ENCODE peak calls at places on chromosomes 16 and 17, in five cellular contexts. M is GM12878, Z is K562, O is HepG2, V is H1. R is an unnamed sample.

GRCh38 chr17:15957206-15957605 is 12.3 kb downstream of the ADORA2B start:
- DNase-seq in M (no peak), Z (peak), V (no peak), O (no peak), R (no peak)

GRCh38 chr17:15649861-15650391 is 30.4 kb upstream of the FBXW10B start:
- DNase-seq in O (no peak), Z (no peak), M (no peak), V (no peak), R (no peak)

GRCh38 chr17:67624886-67625656 is 92.7 kb upstream of the NOL11 start:
- DNase-seq in V (no peak), O (no peak), Z (no peak), M (no peak), R (no peak)

GRCh38 chr17:75683467-75684041 is 16.4 kb downstream of the SAP30BP start:
- DNase-seq in V (no peak), O (peak), M (no peak), Z (peak), R (no peak)

GRCh38 chr16:79758615-79759346 is 158.2 kb upstream of the MAF start:
- DNase-seq in M (no peak), Z (no peak), V (no peak), O (peak), R (no peak)

GRCh38 chr17:17395246-17395802 is 81.5 kb upstream of the MED9 start:
- DNase-seq in Z (no peak), M (no peak), V (no peak), O (no peak), R (no peak)

GRCh38 chr16:85027968-85028637 is 508 bp downstream of the KIAA0513 start:
- DNase-seq in Z (no peak), M (no peak), O (no peak), V (no peak), R (no peak)

GRCh38 chr16:22188267-22188594 is 17.8 kb upstream of the EEF2K start:
- DNase-seq in M (no peak), Z (no peak), O (no peak), V (no peak), R (no peak)

GRCh38 chr17:42744283-42744805 is 496 bp downstream of the EZH1 start:
- DNase-seq in M (peak), V (no peak), Z (no peak), O (peak), R (no peak)
- TF ChIP-seq ATF2 in M (no peak), V (no peak), Z (no peak), O (peak), R (no peak)

GRCh38 chr17:50198026-50198669 is 3.3 kb downstream of the COL1A1 start:
- DNase-seq in V (no peak), M (no peak), O (peak), Z (peak), R (peak)

GRCh38 chr17:50196036-50196435 is 5.4 kb downstream of the COL1A1 start:
- DNase-seq in V (no peak), M (no peak), Z (no peak), O (no peak), R (no peak)

GRCh38 chr17:50194441-50195195 is 6.8 kb downstream of the COL1A1 start:
- DNase-seq in O (no peak), V (no peak), M (no peak), Z (no peak), R (no peak)

GRCh38 chr17:50195196-50195865 is 6.1 kb downstream of the COL1A1 start:
- DNase-seq in Z (no peak), V (no peak), M (no peak), O (no peak), R (no peak)

DNA sequence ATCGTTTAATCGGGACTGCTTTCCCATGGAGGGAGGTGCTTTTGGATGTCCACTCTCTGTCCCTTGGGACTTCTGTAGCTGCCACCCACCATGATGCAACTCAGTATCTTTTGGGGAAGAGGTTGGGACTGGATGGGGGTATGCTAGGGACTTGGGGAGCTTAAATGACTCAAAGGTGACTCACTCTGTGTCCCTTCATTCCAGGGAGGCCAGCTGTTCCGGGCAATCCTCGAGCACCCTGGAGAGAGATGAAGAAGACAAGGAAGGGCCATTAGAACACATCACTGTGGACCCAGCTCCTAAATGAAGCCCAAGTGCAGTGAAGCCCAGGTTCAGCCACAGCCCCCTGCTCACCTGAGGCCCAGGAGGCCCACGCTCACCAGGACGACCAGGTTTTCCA is 4.6 kb downstream of the COL1A1 start:
- DNase-seq in V (no peak), O (no peak), M (no peak), Z (no peak), R (no peak)
- TF ChIP-seq MAX in V (no peak), O (no peak), M (no peak), Z (no peak), R (no peak)

GRCh38 chr17:80705988-80706387 is 161.3 kb downstream of the RPTOR start:
- DNase-seq in V (no peak), O (no peak), Z (no peak), M (no peak), R (no peak)

GRCh38 chr17:80709090-80709695 is 164.6 kb downstream of the RPTOR start:
- DNase-seq in O (no peak), V (no peak), M (no peak), Z (no peak), R (no peak)

GRCh38 chr17:80706454-80706853 is 161.8 kb downstream of the RPTOR start:
- DNase-seq in O (peak), V (no peak), M (no peak), Z (no peak), R (no peak)

GRCh38 chr17:80710716-80711115 is 166.1 kb downstream of the RPTOR start:
- DNase-seq in M (no peak), Z (no peak), V (no peak), O (no peak), R (no peak)

GRCh38 chr17:80708497-80708896 is 163.9 kb downstream of the RPTOR start:
- DNase-seq in O (no peak), Z (no peak), V (no peak), M (no peak), R (no peak)
- TF ChIP-seq ATF2 in O (no peak), Z (no peak), V (no peak), M (no peak), R (no peak)

GRCh38 chr16:8963825-8964441 is at the start of gene USP7:
- DNase-seq in V (peak), O (peak), M (no peak), Z (peak), R (peak)

GRCh38 chr16:8967437-8967821 is 3.7 kb upstream of the USP7 start:
- DNase-seq in Z (no peak), V (no peak), O (no peak), M (no peak), R (no peak)

GRCh38 chr16:8964462-8964861 is 756 bp upstream of the USP7 start:
- DNase-seq in O (no peak), Z (no peak), V (no peak), M (no peak), R (no peak)

GRCh38 chr16:8963010-8963824 is 489 bp downstream of the USP7 start:
- DNase-seq in Z (no peak), O (no peak), V (peak), M (no peak), R (no peak)

GRCh38 chr16:8966781-8967436 is 3.2 kb upstream of the USP7 start:
- DNase-seq in M (no peak), Z (no peak), V (no peak), O (no peak), R (no peak)
- TF ChIP-seq MAX in M (no peak), Z (no peak), V (no peak), O (no peak), R (no peak)

DNA sequence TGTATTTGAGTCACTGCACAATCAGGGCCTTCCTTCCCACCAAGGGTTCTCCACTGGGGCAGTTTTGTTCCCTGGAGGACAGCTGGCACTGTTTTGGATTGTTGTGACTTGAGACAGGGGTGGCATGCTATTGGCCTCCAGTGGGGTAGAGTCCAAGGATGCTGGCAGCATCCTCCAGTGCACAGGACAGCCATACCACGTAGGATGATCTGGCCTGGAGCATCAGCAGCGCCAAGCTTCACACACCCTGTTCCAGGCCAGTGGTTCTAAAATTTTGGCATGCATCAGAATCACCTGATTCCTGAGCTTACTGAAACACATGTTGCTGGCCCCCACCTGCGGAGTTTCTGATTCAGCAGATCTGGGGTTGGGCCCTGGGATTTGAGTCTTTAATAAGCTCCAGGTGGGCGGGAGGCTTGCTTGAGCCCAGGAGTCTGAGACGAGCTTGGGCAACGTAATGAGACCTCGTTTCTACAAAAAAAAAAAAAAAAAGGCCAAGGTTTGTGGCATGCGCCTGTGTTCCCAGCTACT is 83.2 kb downstream of the MGAT5B start:
- DNase-seq in O (no peak), Z (no peak), M (no peak), V (no peak), R (no peak)
- TF ChIP-seq ATF2 in O (no peak), Z (no peak), M (no peak), V (no peak), R (no peak)

GRCh38 chr16:58264007-58264406 is 30.8 kb downstream of the PRSS54 start:
- DNase-seq in V (no peak), Z (no peak), O (no peak), M (no peak), R (no peak)

GRCh38 chr16:58266336-58266735 is 28.5 kb downstream of the PRSS54 start:
- DNase-seq in V (no peak), O (no peak), M (no peak), Z (no peak), R (no peak)

GRCh38 chr16:58262592-58262991 is 32.2 kb downstream of the PRSS54 start:
- DNase-seq in V (no peak), O (no peak), Z (no peak), M (no peak), R (no peak)

GRCh38 chr16:58265480-58266052 is 29.3 kb downstream of the PRSS54 start:
- DNase-seq in O (no peak), M (no peak), V (no peak), Z (peak), R (no peak)

DNA sequence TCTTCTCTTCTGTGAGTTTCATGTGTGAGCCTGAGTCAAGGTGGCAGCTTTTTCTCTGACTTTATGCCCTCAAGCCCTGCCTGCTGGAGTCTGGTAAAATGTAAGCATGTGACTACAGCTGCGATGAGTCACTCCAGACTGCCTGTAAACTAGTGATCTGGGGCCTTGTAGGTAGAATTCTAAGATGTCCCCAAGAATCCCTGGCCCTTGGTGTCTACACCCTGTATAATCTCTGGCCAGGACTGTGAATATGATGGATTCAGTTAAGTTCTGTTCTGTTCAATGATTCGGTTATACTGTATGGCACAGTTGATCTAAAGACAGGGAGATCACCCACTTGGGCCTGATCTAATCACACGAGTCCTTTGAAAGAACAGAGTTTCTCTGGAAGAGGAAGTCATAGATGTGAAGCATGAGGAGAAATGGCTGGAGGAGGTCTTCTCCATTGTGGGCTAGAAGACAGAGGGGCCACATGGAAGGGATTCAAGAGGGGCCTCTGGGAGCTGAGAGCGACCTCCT is 29.8 kb downstream of the PRSS54 start:
- DNase-seq in V (no peak), Z (peak), O (no peak), M (no peak), R (no peak)
- TF ChIP-seq MAX in V (no peak), Z (no peak), O (no peak), M (no peak), R (no peak)

DNA sequence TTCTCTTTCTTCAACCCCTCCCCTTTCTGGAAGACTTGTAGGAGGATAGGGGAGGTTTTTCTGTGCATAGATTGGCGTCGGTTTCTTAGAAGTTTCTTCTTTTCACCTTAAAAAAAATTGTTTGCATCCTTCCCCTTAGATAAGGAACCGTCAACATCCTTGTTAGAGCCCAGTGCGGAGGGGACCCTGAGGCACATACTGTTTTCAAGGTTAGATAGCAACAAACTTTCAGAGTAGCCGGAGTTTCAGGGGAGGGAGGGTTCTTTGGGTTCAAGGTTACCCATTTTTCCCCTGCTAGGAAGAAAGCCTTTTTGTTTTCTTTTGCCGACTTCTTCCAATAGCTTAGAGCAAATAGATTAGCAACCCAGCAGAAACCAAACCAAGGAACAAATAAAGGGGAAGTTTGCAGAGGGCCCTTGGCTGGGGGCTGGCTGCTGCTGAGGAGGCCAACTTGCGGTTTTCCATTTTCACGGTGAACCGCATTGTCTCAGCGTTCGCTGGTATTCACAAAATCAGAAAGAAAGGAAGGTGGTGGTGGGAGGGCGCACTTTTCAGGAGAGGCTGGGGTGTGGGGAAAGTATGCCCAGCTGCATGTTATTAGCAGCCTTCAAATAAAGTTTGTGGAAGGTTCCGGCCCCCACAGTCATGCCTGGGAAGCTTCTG is 28.8 kb downstream of the MSI2 start:
- DNase-seq in V (no peak), O (peak), M (peak), Z (peak), R (peak)
- TF ChIP-seq ATF2 in V (no peak), O (no peak), M (no peak), Z (no peak), R (no peak)

DNA sequence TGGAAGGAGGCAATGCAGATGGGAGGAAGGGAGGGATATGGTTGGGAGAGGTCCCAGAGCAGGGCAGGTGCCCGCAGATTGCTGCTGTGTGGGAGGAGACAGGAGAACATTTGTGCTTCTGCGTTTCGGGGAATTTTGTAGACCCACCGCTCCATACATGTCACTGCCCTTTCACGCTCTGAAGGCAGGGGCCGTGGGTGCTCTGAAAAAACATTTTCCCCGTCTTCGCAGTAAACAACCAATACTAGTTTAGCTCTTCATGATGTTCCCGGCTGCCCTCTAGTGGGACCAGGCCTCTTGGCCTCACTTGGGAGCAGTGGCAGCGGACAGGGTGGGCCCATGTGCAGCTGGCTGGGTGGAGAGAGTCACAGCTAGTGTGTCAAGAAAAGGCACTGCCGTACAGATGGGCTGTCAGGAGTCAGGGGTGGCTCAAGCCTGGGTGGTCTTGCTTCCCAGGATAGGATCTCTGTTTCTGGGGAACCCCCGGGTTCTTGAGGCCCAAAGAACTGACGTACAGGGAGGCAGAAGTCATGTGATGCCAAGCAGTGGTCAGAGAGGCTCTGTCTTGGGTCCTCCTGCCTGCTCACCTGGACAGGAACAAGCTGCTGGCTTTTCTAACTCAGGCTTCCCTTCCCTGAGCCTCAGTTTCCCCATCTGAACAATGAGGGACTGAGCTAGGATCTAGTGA is 46.5 kb upstream of the CPNE2 start:
- DNase-seq in M (peak), Z (peak), V (peak), O (peak), R (peak)
- TF ChIP-seq MAX in M (peak), Z (no peak), V (peak), O (no peak), R (no peak)